ENCODE peak calls at places on chromosomes 13 and 19, in five cellular contexts. B, P, J, F and R are unnamed samples.

GRCh38 chr19:13428352-13428751 is 77.9 kb downstream of the CACNA1A start:
- DNase-seq in J (no peak), P (no peak), B (peak), F (peak), R (peak)

GRCh38 chr19:41882568-41883462 is at the start of gene ARHGEF1:
- DNase-seq in P (peak), J (peak), F (no peak), B (peak), R (peak)

GRCh38 chr13:71374471-71375041 is 492.4 kb downstream of the DACH1 start:
- DNase-seq in J (no peak), B (no peak), P (no peak), F (peak), R (no peak)

GRCh38 chr19:50836543-50837195 is 3.3 kb upstream of the KLK15 start:
- DNase-seq in F (no peak), P (no peak), J (no peak), B (no peak), R (no peak)

GRCh38 chr13:30421093-30422055 is 919 bp upstream of the UBE2L5 start:
- DNase-seq in P (peak), J (peak), F (peak), B (peak), R (peak)

GRCh38 chr13:31444266-31444862 is 244.6 kb downstream of the B3GLCT start:
- DNase-seq in B (peak), J (no peak), F (no peak), P (no peak), R (no peak)

GRCh38 chr13:61954092-61954491 is 538.4 kb upstream of the PCDH20 start:
- DNase-seq in F (peak), B (no peak), P (no peak), J (no peak), R (no peak)

GRCh38 chr19:4187313-4188122 is 5.0 kb downstream of the ANKRD24 start:
- DNase-seq in F (no peak), P (no peak), B (no peak), J (no peak), R (no peak)

GRCh38 chr13:25973085-25973484 is 78.7 kb downstream of the SHISA2 start:
- DNase-seq in B (no peak), J (no peak), P (no peak), F (no peak), R (no peak)

GRCh38 chr19:38978315-38978689 is 2.8 kb upstream of the FBXO17 start:
- DNase-seq in B (no peak), F (no peak), P (no peak), J (no peak), R (no peak)

GRCh38 chr13:49374585-49375290 is 69.1 kb downstream of the CAB39L start:
- DNase-seq in B (peak), F (peak), J (no peak), P (no peak), R (no peak)

GRCh38 chr19:3879656-3880055 is 829 bp upstream of the ATCAY start:
- DNase-seq in B (no peak), J (no peak), P (no peak), F (no peak), R (no peak)

GRCh38 chr19:37227996-37228395 is 10.0 kb downstream of the ZNF383 start:
- DNase-seq in F (peak), J (peak), P (peak), B (peak), R (no peak)

GRCh38 chr13:53127378-53127777 is 98.8 kb downstream of the OLFM4 start:
- DNase-seq in P (no peak), F (no peak), J (no peak), B (no peak), R (no peak)

GRCh38 chr13:22929391-22930126 is 251.2 kb upstream of the SGCG start:
- DNase-seq in J (no peak), B (no peak), P (no peak), F (no peak), R (no peak)

GRCh38 chr13:35690546-35690945 is 214.1 kb upstream of the MAB21L1 start:
- DNase-seq in F (peak), P (no peak), J (no peak), B (peak), R (no peak)

GRCh38 chr19:17240062-17240854 is 5.5 kb downstream of the NR2F6 start:
- DNase-seq in P (no peak), F (no peak), J (no peak), B (no peak), R (no peak)

GRCh38 chr19:16714702-16715294 is 4.8 kb upstream of the NWD1 start:
- DNase-seq in J (peak), P (peak), B (peak), F (peak), R (peak)

GRCh38 chr19:51431124-51431523 is 13.7 kb upstream of the SIGLEC10 start:
- DNase-seq in F (no peak), J (no peak), P (no peak), B (no peak), R (no peak)

GRCh38 chr19:18057557-18057956 is 29.2 kb downstream of the IL12RB1 start:
- DNase-seq in F (peak), B (peak), J (peak), P (no peak), R (no peak)

GRCh38 chr13:29516012-29516411 is 79.5 kb downstream of the SLC7A1 start:
- DNase-seq in B (no peak), J (no peak), F (no peak), P (no peak), R (no peak)

GRCh38 chr19:13794752-13795589 is at the start of gene ZSWIM4:
- DNase-seq in F (peak), P (peak), B (peak), J (peak), R (peak)

GRCh38 chr19:867855-868457 is 8.5 kb downstream of the CFD start:
- DNase-seq in B (no peak), J (no peak), F (no peak), P (no peak), R (no peak)

GRCh38 chr13:28336193-28336657 is 158.7 kb downstream of the FLT1 start:
- DNase-seq in P (no peak), F (no peak), J (no peak), B (peak), R (no peak)

DNA sequence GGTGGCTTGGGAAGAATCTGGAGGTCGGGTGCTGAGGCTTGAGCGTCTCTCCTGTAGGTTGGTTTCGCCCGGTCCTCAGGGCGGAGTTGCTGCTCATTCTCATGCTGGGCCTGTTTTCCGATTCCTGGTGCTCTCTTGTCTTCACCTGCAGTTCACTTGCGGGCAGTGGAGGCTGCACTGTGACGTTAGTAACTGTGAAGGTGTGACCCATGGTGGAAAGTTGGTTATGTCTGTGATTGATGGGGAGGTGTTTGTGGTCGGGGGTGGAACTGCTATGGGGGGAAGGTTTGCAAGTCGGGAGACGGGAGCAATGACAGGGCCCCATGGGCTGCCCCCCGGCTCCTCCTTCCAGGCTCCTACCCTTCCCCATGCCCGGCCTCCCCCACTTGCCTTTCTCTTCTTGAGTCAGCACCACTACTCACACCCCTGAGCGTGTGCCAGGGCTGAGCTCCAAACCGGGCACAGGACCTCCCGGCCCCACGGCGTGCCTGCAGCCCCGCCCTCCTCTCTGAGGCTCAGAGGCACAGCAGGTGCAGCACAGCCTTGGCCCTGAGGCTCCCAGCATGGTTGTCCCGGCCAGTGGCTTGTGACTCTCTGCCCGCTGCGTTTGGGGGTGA is 79.1 kb downstream of the ATP11A start:
- DNase-seq in J (peak), P (no peak), B (no peak), F (no peak), R (no peak)
- TF ChIP-seq CTCF in J (no peak), P (no peak), B (no peak), F (no peak), R (no peak)

GRCh38 chr13:67076378-67076777 is 153.8 kb downstream of the PCDH9 start:
- DNase-seq in P (no peak), J (no peak), B (peak), F (peak), R (no peak)

GRCh38 chr13:67077132-67077531 is 153.0 kb downstream of the PCDH9 start:
- DNase-seq in J (no peak), F (no peak), B (no peak), P (no peak), R (no peak)

GRCh38 chr13:67071918-67072598 is 158.1 kb downstream of the PCDH9 start:
- DNase-seq in P (no peak), F (no peak), B (no peak), J (no peak), R (no peak)

GRCh38 chr13:67078062-67078461 is 152.1 kb downstream of the PCDH9 start:
- DNase-seq in P (no peak), J (no peak), B (no peak), F (no peak), R (no peak)

GRCh38 chr13:67075239-67075638 is 154.9 kb downstream of the PCDH9 start:
- DNase-seq in J (no peak), B (peak), P (no peak), F (peak), R (no peak)
- TF ChIP-seq CTCF in J (peak), B (no peak), P (no peak), F (peak), R (no peak)

DNA sequence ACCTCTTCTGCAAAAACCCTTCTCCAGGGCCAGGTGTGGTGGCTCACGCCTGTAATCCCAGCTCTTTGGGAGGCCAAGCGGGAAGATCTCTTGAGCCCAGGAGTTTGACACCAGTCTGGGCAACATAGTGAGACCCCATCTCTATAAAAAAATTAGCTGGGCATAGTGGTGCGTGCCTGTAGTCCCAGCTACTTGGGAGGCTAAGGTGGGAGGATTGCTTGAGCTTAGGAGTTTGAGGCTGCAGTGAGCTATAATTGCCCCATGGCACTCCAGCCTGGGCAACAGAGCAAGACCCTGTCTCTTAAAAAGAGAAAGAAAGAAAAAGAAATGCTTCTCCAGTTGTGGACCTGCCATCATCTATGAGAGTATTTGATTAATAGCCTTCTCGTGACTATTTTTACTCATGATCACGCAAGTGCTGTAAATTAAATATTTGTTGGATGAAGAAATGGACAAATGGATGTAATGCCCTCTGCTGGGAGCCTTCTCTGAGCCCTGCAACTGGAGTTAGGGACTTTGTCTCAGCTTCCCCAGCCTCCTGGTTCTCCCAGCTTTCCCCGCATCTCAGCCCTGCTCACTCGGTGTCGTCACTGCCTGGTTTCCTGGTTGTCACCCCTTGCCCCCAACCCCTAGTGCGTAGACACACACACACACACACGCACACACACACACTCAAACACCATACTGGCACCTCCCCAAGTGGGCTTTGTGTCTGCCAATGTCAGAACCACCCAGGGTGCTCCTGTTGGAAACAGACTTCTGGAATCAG is 12.2 kb downstream of the WIZ start:
- DNase-seq in B (peak), J (no peak), F (no peak), P (no peak), R (no peak)
- TF ChIP-seq CTCF in B (peak), J (peak), F (no peak), P (no peak), R (no peak)

DNA sequence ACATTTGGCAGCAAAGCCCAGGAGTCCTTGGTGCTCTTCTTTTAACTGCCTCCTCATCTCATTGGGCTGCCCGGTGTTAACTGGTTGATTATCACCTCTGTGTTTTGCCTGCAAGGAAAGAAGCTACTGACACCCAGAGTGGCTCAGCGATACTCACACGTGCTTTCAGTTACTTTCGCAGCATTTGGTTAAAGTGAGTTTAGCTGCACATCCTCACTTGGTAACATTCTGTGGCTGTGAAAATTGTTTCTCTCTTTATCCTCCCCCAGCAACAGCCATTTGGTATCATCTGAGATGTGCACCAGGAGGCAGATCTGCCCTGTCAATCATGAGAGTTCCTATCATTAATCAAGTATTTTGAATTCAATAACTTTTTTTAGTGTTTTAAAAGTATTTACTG is 44.6 kb upstream of the GPR183 start:
- DNase-seq in J (no peak), B (no peak), F (no peak), P (no peak), R (no peak)
- TF ChIP-seq CTCF in J (no peak), B (no peak), F (no peak), P (no peak), R (no peak)

GRCh38 chr13:37984357-37984756 is 114.8 kb upstream of the TRPC4 start:
- DNase-seq in B (no peak), P (no peak), F (no peak), J (no peak), R (no peak)
- TF ChIP-seq CTCF in B (no peak), P (no peak), F (no peak), J (no peak), R (no peak)

GRCh38 chr13:94662274-94662945 is 49.9 kb downstream of the SOX21 start:
- DNase-seq in J (no peak), F (no peak), B (peak), P (no peak), R (no peak)

GRCh38 chr13:94661396-94661795 is 50.9 kb downstream of the SOX21 start:
- DNase-seq in P (no peak), J (no peak), F (no peak), B (no peak), R (no peak)

GRCh38 chr13:94658926-94659649 is 53.3 kb downstream of the SOX21 start:
- DNase-seq in P (no peak), F (no peak), J (no peak), B (no peak), R (no peak)

GRCh38 chr13:94657167-94657566 is 55.2 kb downstream of the SOX21 start:
- DNase-seq in P (no peak), B (peak), F (peak), J (no peak), R (no peak)

DNA sequence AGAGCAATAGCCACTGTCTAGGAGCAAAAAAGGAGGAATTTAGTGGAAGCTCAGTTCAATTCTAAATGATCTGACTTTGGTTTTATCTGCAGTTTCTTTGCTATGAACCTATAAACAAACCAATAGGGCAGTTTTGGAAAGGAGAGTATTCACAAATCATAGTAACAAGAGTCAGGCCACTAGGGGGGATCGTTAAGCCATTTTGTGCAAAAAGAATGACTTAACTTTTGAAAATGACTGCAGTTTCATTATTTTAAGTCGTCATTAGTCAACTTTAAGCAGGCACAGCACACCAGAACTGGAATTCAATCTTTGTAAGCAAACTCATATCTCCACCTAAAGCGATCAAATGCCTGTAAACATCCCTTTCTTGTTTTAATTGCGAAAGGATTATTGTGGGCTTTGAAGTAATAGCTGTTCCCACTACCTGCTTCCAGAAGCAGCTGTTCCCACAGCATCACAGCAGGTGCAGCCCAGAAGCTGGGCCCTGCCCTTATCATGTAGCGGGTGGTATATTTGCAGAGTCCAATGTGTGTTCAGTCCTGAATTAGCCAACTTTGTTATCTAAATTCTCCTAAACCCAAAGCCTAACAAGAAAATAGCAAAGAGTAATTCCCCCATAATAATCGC is 51.5 kb downstream of the SOX21 start:
- DNase-seq in J (no peak), B (peak), P (no peak), F (peak), R (no peak)
- TF ChIP-seq CTCF in J (no peak), B (peak), P (peak), F (peak), R (no peak)

GRCh38 chr19:33406521-33407139 is 33.1 kb downstream of the CEBPG start:
- DNase-seq in P (peak), F (peak), B (peak), J (peak), R (peak)
- TF ChIP-seq CTCF in P (peak), F (peak), B (peak), J (peak), R (peak)